ENCODE peak calls at places on chromosomes 7 and 10, in ten cellular contexts. One of them, this sample, is unnamed.

GRCh38 chr10:77138541-77138940 is 499.1 kb downstream of the KCNMA1 start:
- DNase-seq in IMR-90: no peak
- DNase-seq in H54: no peak
- DNase-seq in stomach: no peak
- DNase-seq in A549: no peak
- DNase-seq in adrenal gland: no peak
- DNase-seq in right lobe of liver: no peak
- DNase-seq in ovary: no peak
- DNase-seq in testis: no peak
- DNase-seq in endothelial cell of umbilical vein: no peak
- DNase-seq in this sample: no peak

GRCh38 chr10:90930070-90930837 is 9.4 kb upstream of the ANKRD1 start:
- DNase-seq in testis: peak
- DNase-seq in stomach: no peak
- DNase-seq in adrenal gland: peak
- DNase-seq in IMR-90: peak
- DNase-seq in endothelial cell of umbilical vein: peak
- DNase-seq in ovary: peak
- DNase-seq in right lobe of liver: no peak
- DNase-seq in A549: peak
- DNase-seq in H54: no peak
- DNase-seq in this sample: no peak

GRCh38 chr10:78746178-78746763 is 322.5 kb upstream of the ZMIZ1 start:
- DNase-seq in ovary: no peak
- DNase-seq in endothelial cell of umbilical vein: no peak
- DNase-seq in stomach: no peak
- DNase-seq in right lobe of liver: no peak
- DNase-seq in IMR-90: no peak
- DNase-seq in H54: no peak
- DNase-seq in A549: no peak
- DNase-seq in adrenal gland: no peak
- DNase-seq in testis: no peak
- DNase-seq in this sample: no peak

GRCh38 chr10:92848037-92848440 is 281 bp upstream of the EXOC6 start:
- DNase-seq in endothelial cell of umbilical vein: peak
- DNase-seq in ovary: no peak
- DNase-seq in stomach: no peak
- DNase-seq in right lobe of liver: no peak
- DNase-seq in adrenal gland: no peak
- DNase-seq in IMR-90: no peak
- DNase-seq in H54: no peak
- DNase-seq in testis: no peak
- DNase-seq in A549: peak
- DNase-seq in this sample: no peak

GRCh38 chr10:101063548-101064414 is 2.0 kb downstream of the KAZALD1 start:
- DNase-seq in ovary: no peak
- DNase-seq in A549: no peak
- DNase-seq in testis: no peak
- DNase-seq in endothelial cell of umbilical vein: peak
- DNase-seq in right lobe of liver: no peak
- DNase-seq in stomach: no peak
- DNase-seq in IMR-90: no peak
- DNase-seq in H54: no peak
- DNase-seq in adrenal gland: no peak
- DNase-seq in this sample: no peak

GRCh38 chr7:103075337-103075918 is 488 bp downstream of the ARMC10 start:
- DNase-seq in IMR-90: peak
- DNase-seq in adrenal gland: peak
- DNase-seq in A549: peak
- DNase-seq in testis: peak
- DNase-seq in H54: peak
- DNase-seq in endothelial cell of umbilical vein: peak
- DNase-seq in right lobe of liver: peak
- DNase-seq in ovary: peak
- DNase-seq in stomach: peak
- DNase-seq in this sample: peak

GRCh38 chr10:33600381-33600780 is 265.9 kb upstream of the NRP1 start:
- DNase-seq in stomach: no peak
- DNase-seq in H54: no peak
- DNase-seq in adrenal gland: no peak
- DNase-seq in right lobe of liver: no peak
- DNase-seq in endothelial cell of umbilical vein: no peak
- DNase-seq in testis: no peak
- DNase-seq in IMR-90: peak
- DNase-seq in ovary: no peak
- DNase-seq in A549: no peak
- DNase-seq in this sample: no peak

GRCh38 chr10:67788028-67788886 is 49.7 kb downstream of the DNAJC12 start:
- DNase-seq in adrenal gland: peak
- DNase-seq in ovary: no peak
- DNase-seq in A549: peak
- DNase-seq in stomach: peak
- DNase-seq in endothelial cell of umbilical vein: peak
- DNase-seq in testis: peak
- DNase-seq in H54: peak
- DNase-seq in right lobe of liver: peak
- DNase-seq in IMR-90: no peak
- DNase-seq in this sample: peak

GRCh38 chr7:94632338-94633024 is 23.5 kb downstream of the SGCE start:
- DNase-seq in IMR-90: peak
- DNase-seq in A549: no peak
- DNase-seq in right lobe of liver: no peak
- DNase-seq in testis: no peak
- DNase-seq in adrenal gland: no peak
- DNase-seq in ovary: no peak
- DNase-seq in stomach: no peak
- DNase-seq in H54: no peak
- DNase-seq in endothelial cell of umbilical vein: peak
- DNase-seq in this sample: no peak

GRCh38 chr10:61316866-61317265 is 136.3 kb downstream of the TMEM26 start:
- DNase-seq in ovary: no peak
- DNase-seq in H54: no peak
- DNase-seq in right lobe of liver: no peak
- DNase-seq in testis: no peak
- DNase-seq in IMR-90: no peak
- DNase-seq in adrenal gland: no peak
- DNase-seq in endothelial cell of umbilical vein: no peak
- DNase-seq in stomach: no peak
- DNase-seq in A549: no peak
- DNase-seq in this sample: no peak

GRCh38 chr10:11578802-11579255 is 32.6 kb downstream of the USP6NL start:
- DNase-seq in IMR-90: no peak
- DNase-seq in stomach: no peak
- DNase-seq in testis: no peak
- DNase-seq in adrenal gland: no peak
- DNase-seq in H54: no peak
- DNase-seq in A549: no peak
- DNase-seq in right lobe of liver: no peak
- DNase-seq in endothelial cell of umbilical vein: no peak
- DNase-seq in ovary: no peak
- DNase-seq in this sample: no peak

GRCh38 chr7:30521532-30521931 is 16.9 kb upstream of the GGCT start:
- DNase-seq in right lobe of liver: no peak
- DNase-seq in H54: no peak
- DNase-seq in stomach: no peak
- DNase-seq in A549: no peak
- DNase-seq in endothelial cell of umbilical vein: no peak
- DNase-seq in IMR-90: peak
- DNase-seq in testis: no peak
- DNase-seq in adrenal gland: no peak
- DNase-seq in ovary: no peak
- DNase-seq in this sample: no peak

GRCh38 chr10:111335826-111336225 is 259.0 kb downstream of the ADRA2A start:
- DNase-seq in ovary: no peak
- DNase-seq in testis: peak
- DNase-seq in A549: no peak
- DNase-seq in stomach: no peak
- DNase-seq in IMR-90: no peak
- DNase-seq in H54: no peak
- DNase-seq in endothelial cell of umbilical vein: no peak
- DNase-seq in adrenal gland: no peak
- DNase-seq in right lobe of liver: no peak
- DNase-seq in this sample: no peak

DNA sequence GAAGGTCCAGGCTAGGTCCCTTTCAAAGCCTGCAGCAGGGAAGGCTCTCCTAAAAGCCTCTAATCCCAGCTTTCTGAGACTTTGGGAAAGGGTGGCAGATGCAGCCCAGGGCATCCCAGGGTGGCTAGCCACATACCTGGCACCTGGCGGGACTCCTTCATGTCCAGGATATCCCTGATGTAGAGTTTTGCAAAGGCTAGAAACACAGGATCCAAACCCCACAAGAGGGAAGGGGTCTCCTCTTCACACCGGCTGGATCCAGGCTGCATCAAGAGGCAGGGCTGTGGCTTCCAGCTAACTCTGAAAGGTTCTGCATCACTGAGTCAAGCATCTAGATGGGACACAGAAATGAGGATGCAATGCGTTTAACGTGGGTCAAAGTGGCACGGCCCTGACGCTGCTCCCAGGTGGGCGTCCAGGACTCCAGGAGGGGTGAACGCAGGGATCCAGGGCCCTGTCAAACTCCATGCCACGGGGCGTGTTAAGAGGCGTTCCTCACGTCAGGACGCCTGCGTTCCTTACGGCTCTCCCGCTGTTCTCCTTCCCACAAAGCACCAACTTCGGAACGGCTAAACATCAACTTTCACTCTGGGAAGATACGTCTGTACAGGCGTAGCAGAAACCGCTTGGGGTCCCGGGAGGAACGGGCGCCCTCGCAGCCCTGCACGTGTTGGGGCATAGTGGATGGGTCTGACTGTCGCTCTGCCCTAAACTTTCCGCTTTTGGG is 495 bp downstream of the STN1 start:
- DNase-seq in testis: peak
- DNase-seq in endothelial cell of umbilical vein: no peak
- DNase-seq in adrenal gland: no peak
- DNase-seq in stomach: peak
- DNase-seq in IMR-90: peak
- DNase-seq in H54: peak
- DNase-seq in ovary: peak
- DNase-seq in A549: peak
- DNase-seq in right lobe of liver: no peak
- DNase-seq in this sample: no peak
- TF ChIP-seq POLR2A in testis: no peak
- TF ChIP-seq POLR2A in endothelial cell of umbilical vein: no peak
- TF ChIP-seq POLR2A in adrenal gland: no peak
- TF ChIP-seq POLR2A in stomach: no peak
- TF ChIP-seq POLR2A in IMR-90: no peak
- TF ChIP-seq POLR2A in H54: no peak
- TF ChIP-seq POLR2A in ovary: no peak
- TF ChIP-seq POLR2A in A549: no peak
- TF ChIP-seq POLR2A in right lobe of liver: no peak
- TF ChIP-seq POLR2A in this sample: no peak

GRCh38 chr10:3783721-3784432 is 1.1 kb downstream of the KLF6 start:
- DNase-seq in IMR-90: peak
- DNase-seq in H54: no peak
- DNase-seq in endothelial cell of umbilical vein: peak
- DNase-seq in testis: peak
- DNase-seq in right lobe of liver: no peak
- DNase-seq in ovary: peak
- DNase-seq in A549: no peak
- DNase-seq in adrenal gland: peak
- DNase-seq in stomach: peak
- DNase-seq in this sample: no peak
- TF ChIP-seq POLR2A in IMR-90: no peak
- TF ChIP-seq POLR2A in H54: no peak
- TF ChIP-seq POLR2A in endothelial cell of umbilical vein: no peak
- TF ChIP-seq POLR2A in testis: no peak
- TF ChIP-seq POLR2A in right lobe of liver: peak
- TF ChIP-seq POLR2A in ovary: no peak
- TF ChIP-seq POLR2A in A549: no peak
- TF ChIP-seq POLR2A in adrenal gland: peak
- TF ChIP-seq POLR2A in stomach: no peak
- TF ChIP-seq POLR2A in this sample: no peak

GRCh38 chr10:87752571-87752970 is 65.5 kb downstream of the ATAD1 start:
- DNase-seq in ovary: no peak
- DNase-seq in stomach: no peak
- DNase-seq in IMR-90: peak
- DNase-seq in testis: no peak
- DNase-seq in endothelial cell of umbilical vein: peak
- DNase-seq in H54: no peak
- DNase-seq in adrenal gland: no peak
- DNase-seq in right lobe of liver: no peak
- DNase-seq in A549: no peak
- DNase-seq in this sample: no peak

GRCh38 chr10:87753995-87754866 is 63.8 kb downstream of the ATAD1 start:
- DNase-seq in IMR-90: no peak
- DNase-seq in stomach: no peak
- DNase-seq in adrenal gland: no peak
- DNase-seq in endothelial cell of umbilical vein: no peak
- DNase-seq in A549: no peak
- DNase-seq in testis: no peak
- DNase-seq in right lobe of liver: no peak
- DNase-seq in ovary: no peak
- DNase-seq in H54: no peak
- DNase-seq in this sample: no peak

GRCh38 chr10:87751274-87751673 is 66.8 kb downstream of the ATAD1 start:
- DNase-seq in H54: no peak
- DNase-seq in endothelial cell of umbilical vein: no peak
- DNase-seq in adrenal gland: no peak
- DNase-seq in right lobe of liver: no peak
- DNase-seq in A549: no peak
- DNase-seq in stomach: no peak
- DNase-seq in testis: no peak
- DNase-seq in ovary: no peak
- DNase-seq in IMR-90: no peak
- DNase-seq in this sample: no peak

GRCh38 chr10:87750817-87751216 is 67.2 kb downstream of the ATAD1 start:
- DNase-seq in A549: no peak
- DNase-seq in right lobe of liver: no peak
- DNase-seq in testis: no peak
- DNase-seq in H54: no peak
- DNase-seq in stomach: no peak
- DNase-seq in ovary: no peak
- DNase-seq in IMR-90: no peak
- DNase-seq in endothelial cell of umbilical vein: no peak
- DNase-seq in adrenal gland: no peak
- DNase-seq in this sample: no peak

GRCh38 chr10:87750001-87750651 is 67.9 kb downstream of the ATAD1 start:
- DNase-seq in testis: no peak
- DNase-seq in right lobe of liver: no peak
- DNase-seq in IMR-90: peak
- DNase-seq in ovary: no peak
- DNase-seq in adrenal gland: no peak
- DNase-seq in endothelial cell of umbilical vein: no peak
- DNase-seq in H54: no peak
- DNase-seq in A549: no peak
- DNase-seq in stomach: no peak
- DNase-seq in this sample: no peak
- TF ChIP-seq POLR2A in testis: no peak
- TF ChIP-seq POLR2A in right lobe of liver: no peak
- TF ChIP-seq POLR2A in IMR-90: no peak
- TF ChIP-seq POLR2A in ovary: no peak
- TF ChIP-seq POLR2A in adrenal gland: no peak
- TF ChIP-seq POLR2A in endothelial cell of umbilical vein: no peak
- TF ChIP-seq POLR2A in H54: no peak
- TF ChIP-seq POLR2A in A549: no peak
- TF ChIP-seq POLR2A in stomach: no peak
- TF ChIP-seq POLR2A in this sample: peak

DNA sequence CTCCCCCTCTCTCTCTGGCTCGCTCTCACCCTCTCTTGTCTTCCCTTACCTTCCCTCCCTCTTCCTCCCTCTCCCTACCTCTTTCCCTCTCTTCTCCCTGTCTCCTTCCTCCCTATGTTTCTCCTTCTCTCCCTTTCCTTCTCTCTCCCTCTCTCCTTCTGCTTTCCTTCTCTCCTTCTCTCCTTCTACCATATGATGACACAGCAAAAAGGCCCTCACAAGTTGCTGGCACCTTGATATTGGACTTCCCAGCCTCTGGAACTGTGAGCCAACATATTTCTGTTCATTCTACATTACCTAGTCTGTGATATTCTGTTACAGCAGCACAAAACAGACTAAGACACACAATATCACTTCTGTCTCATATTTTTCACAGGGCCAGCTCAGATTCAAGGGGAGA is 135.0 kb downstream of the ADAM22 start:
- DNase-seq in endothelial cell of umbilical vein: no peak
- DNase-seq in stomach: no peak
- DNase-seq in H54: no peak
- DNase-seq in IMR-90: no peak
- DNase-seq in testis: no peak
- DNase-seq in ovary: no peak
- DNase-seq in A549: no peak
- DNase-seq in right lobe of liver: no peak
- DNase-seq in adrenal gland: no peak
- DNase-seq in this sample: no peak
- TF ChIP-seq POLR2A in endothelial cell of umbilical vein: no peak
- TF ChIP-seq POLR2A in stomach: no peak
- TF ChIP-seq POLR2A in H54: no peak
- TF ChIP-seq POLR2A in IMR-90: no peak
- TF ChIP-seq POLR2A in testis: no peak
- TF ChIP-seq POLR2A in ovary: no peak
- TF ChIP-seq POLR2A in A549: no peak
- TF ChIP-seq POLR2A in right lobe of liver: no peak
- TF ChIP-seq POLR2A in adrenal gland: no peak
- TF ChIP-seq POLR2A in this sample: no peak

This sample was measured in GM12892.